ENCODE peak calls at places on chromosome 20, in five cellular contexts. B is stimulated activated CD4-positive, alpha-beta T cell treated with anti-CD3 and anti-CD28 coated beads, Interleukin-15, amount 100 ng/mL, for 1 hour; Y is brain microvascular endothelial cell; W is head of caudate nucleus; O is mesendoderm. S is an unnamed sample.

GRCh38 chr20:39049684-39050554 is 87.8 kb downstream of the DHX35 start:
- DNase-seq in W (peak), B (peak), Y (peak), O (peak), S (peak)

GRCh38 chr20:728022-728944 is 40.0 kb downstream of the SLC52A3 start:
- DNase-seq in O (peak), B (peak), Y (peak), W (peak), S (peak)

GRCh38 chr20:62835931-62836861 is 19.3 kb downstream of the COL9A3 start:
- DNase-seq in Y (peak), O (no peak), B (no peak), W (peak), S (no peak)

GRCh38 chr20:49595811-49596545 is 28.0 kb upstream of the PTGIS start:
- DNase-seq in Y (peak), O (no peak), B (peak), W (no peak), S (peak)

GRCh38 chr20:37580069-37580468 is 52.4 kb upstream of the BLCAP start:
- DNase-seq in O (no peak), B (no peak), Y (no peak), W (no peak), S (no peak)

GRCh38 chr20:46343358-46344357 is 35.4 kb upstream of the CDH22 start:
- DNase-seq in B (no peak), W (no peak), O (no peak), Y (no peak), S (no peak)

GRCh38 chr20:39822667-39823066 is 860.5 kb downstream of the DHX35 start:
- DNase-seq in O (no peak), W (no peak), B (no peak), Y (peak), S (no peak)

GRCh38 chr20:25033250-25033940 is 24.5 kb downstream of the ACSS1 start:
- DNase-seq in W (no peak), Y (no peak), B (no peak), O (no peak), S (no peak)

GRCh38 chr20:6140947-6141346 is 18.1 kb upstream of the FERMT1 start:
- DNase-seq in B (no peak), Y (no peak), W (no peak), O (peak), S (no peak)

GRCh38 chr20:10557685-10558084 is 116.1 kb downstream of the JAG1 start:
- DNase-seq in B (no peak), O (no peak), Y (no peak), W (no peak), S (no peak)

GRCh38 chr20:53642196-53643030 is 48.8 kb upstream of the ZNF217 start:
- DNase-seq in Y (peak), B (no peak), W (no peak), O (peak), S (peak)

GRCh38 chr20:49603209-49603627 is 35.3 kb upstream of the PTGIS start:
- DNase-seq in W (no peak), Y (peak), B (no peak), O (peak), S (no peak)

GRCh38 chr20:58229198-58229802 is 847 bp upstream of the ANKRD60 start:
- DNase-seq in Y (no peak), W (no peak), O (peak), B (no peak), S (no peak)

GRCh38 chr20:46324960-46325703 is 16.8 kb upstream of the CDH22 start:
- DNase-seq in O (peak), B (no peak), W (no peak), Y (peak), S (no peak)

GRCh38 chr20:12237772-12238171 is 320.1 kb downstream of the BTBD3 start:
- DNase-seq in Y (no peak), O (no peak), B (no peak), W (peak), S (no peak)

GRCh38 chr20:31527266-31527665 is 13.0 kb downstream of the HM13 start:
- DNase-seq in W (no peak), B (no peak), O (no peak), Y (no peak), S (no peak)

GRCh38 chr20:16518068-16518783 is 55.0 kb downstream of the KIF16B start:
- DNase-seq in O (peak), B (no peak), Y (peak), W (peak), S (no peak)

GRCh38 chr20:8720089-8720488 is 348.8 kb upstream of the PLCB4 start:
- DNase-seq in W (no peak), Y (no peak), B (no peak), O (no peak), S (no peak)